ENCODE peak calls at places on chromosomes 2 and 18, in nine cellular contexts. One of them, this sample, is unnamed.

GRCh38 chr2:176114120-176114929 is 2.3 kb upstream of the HOXD10 start:
- DNase-seq in activated naive CD4-positive, alpha-beta T cell: no peak
- DNase-seq in transverse colon: no peak
- DNase-seq in GM13976: no peak
- DNase-seq in islet precursor cell: no peak
- DNase-seq in HCT116: no peak
- DNase-seq in ureter: peak
- DNase-seq in HTR-8/SVneo: no peak
- DNase-seq in activated CD4-positive, alpha-beta T cell treated with anti-CD3 and anti-CD28 coated beads for 4 hours: no peak
- DNase-seq in this sample: no peak

GRCh38 chr2:41782306-41783158 is 265.3 kb upstream of the PKDCC start:
- DNase-seq in HCT116: peak
- DNase-seq in transverse colon: peak
- DNase-seq in ureter: no peak
- DNase-seq in GM13976: peak
- DNase-seq in activated CD4-positive, alpha-beta T cell treated with anti-CD3 and anti-CD28 coated beads for 4 hours: no peak
- DNase-seq in HTR-8/SVneo: peak
- DNase-seq in activated naive CD4-positive, alpha-beta T cell: no peak
- DNase-seq in islet precursor cell: no peak
- DNase-seq in this sample: peak

GRCh38 chr2:108855194-108855593 is 68.6 kb downstream of the CCDC138 start:
- DNase-seq in GM13976: no peak
- DNase-seq in HCT116: no peak
- DNase-seq in islet precursor cell: no peak
- DNase-seq in ureter: no peak
- DNase-seq in transverse colon: no peak
- DNase-seq in activated CD4-positive, alpha-beta T cell treated with anti-CD3 and anti-CD28 coated beads for 4 hours: no peak
- DNase-seq in activated naive CD4-positive, alpha-beta T cell: no peak
- DNase-seq in HTR-8/SVneo: peak
- DNase-seq in this sample: no peak

GRCh38 chr18:8081872-8082553 is 514.9 kb downstream of the PTPRM start:
- DNase-seq in HCT116: no peak
- DNase-seq in activated CD4-positive, alpha-beta T cell treated with anti-CD3 and anti-CD28 coated beads for 4 hours: no peak
- DNase-seq in islet precursor cell: no peak
- DNase-seq in activated naive CD4-positive, alpha-beta T cell: no peak
- DNase-seq in ureter: no peak
- DNase-seq in transverse colon: no peak
- DNase-seq in HTR-8/SVneo: no peak
- DNase-seq in GM13976: no peak
- DNase-seq in this sample: no peak

GRCh38 chr2:218806346-218806978 is 24.5 kb downstream of the CYP27A1 start:
- DNase-seq in transverse colon: peak
- DNase-seq in activated CD4-positive, alpha-beta T cell treated with anti-CD3 and anti-CD28 coated beads for 4 hours: no peak
- DNase-seq in HTR-8/SVneo: peak
- DNase-seq in GM13976: no peak
- DNase-seq in activated naive CD4-positive, alpha-beta T cell: no peak
- DNase-seq in HCT116: no peak
- DNase-seq in ureter: peak
- DNase-seq in islet precursor cell: no peak
- DNase-seq in this sample: peak

GRCh38 chr2:53437371-53437770 is 330.2 kb upstream of the CHAC2 start:
- DNase-seq in HCT116: no peak
- DNase-seq in activated naive CD4-positive, alpha-beta T cell: no peak
- DNase-seq in transverse colon: no peak
- DNase-seq in activated CD4-positive, alpha-beta T cell treated with anti-CD3 and anti-CD28 coated beads for 4 hours: no peak
- DNase-seq in GM13976: no peak
- DNase-seq in ureter: no peak
- DNase-seq in HTR-8/SVneo: no peak
- DNase-seq in islet precursor cell: no peak
- DNase-seq in this sample: no peak

GRCh38 chr18:10094154-10094553 is 180.3 kb downstream of the VAPA start:
- DNase-seq in ureter: no peak
- DNase-seq in transverse colon: no peak
- DNase-seq in islet precursor cell: no peak
- DNase-seq in activated naive CD4-positive, alpha-beta T cell: no peak
- DNase-seq in activated CD4-positive, alpha-beta T cell treated with anti-CD3 and anti-CD28 coated beads for 4 hours: no peak
- DNase-seq in HTR-8/SVneo: no peak
- DNase-seq in GM13976: no peak
- DNase-seq in HCT116: no peak
- DNase-seq in this sample: peak

GRCh38 chr2:205364261-205364660 is 318.0 kb upstream of the NRP2 start:
- DNase-seq in GM13976: no peak
- DNase-seq in transverse colon: no peak
- DNase-seq in HCT116: no peak
- DNase-seq in ureter: no peak
- DNase-seq in activated CD4-positive, alpha-beta T cell treated with anti-CD3 and anti-CD28 coated beads for 4 hours: no peak
- DNase-seq in HTR-8/SVneo: no peak
- DNase-seq in islet precursor cell: no peak
- DNase-seq in activated naive CD4-positive, alpha-beta T cell: no peak
- DNase-seq in this sample: no peak

GRCh38 chr2:235170536-235171510 is 219.0 kb downstream of the SH3BP4 start:
- DNase-seq in HTR-8/SVneo: peak
- DNase-seq in HCT116: peak
- DNase-seq in ureter: no peak
- DNase-seq in activated naive CD4-positive, alpha-beta T cell: no peak
- DNase-seq in activated CD4-positive, alpha-beta T cell treated with anti-CD3 and anti-CD28 coated beads for 4 hours: no peak
- DNase-seq in islet precursor cell: peak
- DNase-seq in transverse colon: peak
- DNase-seq in GM13976: no peak
- DNase-seq in this sample: peak

GRCh38 chr18:30457156-30457555 is 585.4 kb downstream of the DSC3 start:
- DNase-seq in HTR-8/SVneo: no peak
- DNase-seq in HCT116: peak
- DNase-seq in ureter: no peak
- DNase-seq in islet precursor cell: no peak
- DNase-seq in activated naive CD4-positive, alpha-beta T cell: no peak
- DNase-seq in activated CD4-positive, alpha-beta T cell treated with anti-CD3 and anti-CD28 coated beads for 4 hours: no peak
- DNase-seq in GM13976: no peak
- DNase-seq in transverse colon: no peak
- DNase-seq in this sample: no peak

GRCh38 chr2:47029737-47030524 is 114.3 kb upstream of the MCFD2 start:
- DNase-seq in ureter: no peak
- DNase-seq in transverse colon: no peak
- DNase-seq in islet precursor cell: no peak
- DNase-seq in HCT116: peak
- DNase-seq in activated CD4-positive, alpha-beta T cell treated with anti-CD3 and anti-CD28 coated beads for 4 hours: no peak
- DNase-seq in HTR-8/SVneo: no peak
- DNase-seq in GM13976: no peak
- DNase-seq in activated naive CD4-positive, alpha-beta T cell: no peak
- DNase-seq in this sample: peak

GRCh38 chr2:6027066-6027465 is 334.9 kb downstream of the SOX11 start:
- DNase-seq in transverse colon: no peak
- DNase-seq in activated CD4-positive, alpha-beta T cell treated with anti-CD3 and anti-CD28 coated beads for 4 hours: no peak
- DNase-seq in activated naive CD4-positive, alpha-beta T cell: no peak
- DNase-seq in GM13976: no peak
- DNase-seq in ureter: no peak
- DNase-seq in islet precursor cell: peak
- DNase-seq in HCT116: no peak
- DNase-seq in HTR-8/SVneo: no peak
- DNase-seq in this sample: no peak

GRCh38 chr2:11355194-11356053 is 11.0 kb upstream of the ROCK2 start:
- DNase-seq in activated CD4-positive, alpha-beta T cell treated with anti-CD3 and anti-CD28 coated beads for 4 hours: no peak
- DNase-seq in activated naive CD4-positive, alpha-beta T cell: no peak
- DNase-seq in HTR-8/SVneo: no peak
- DNase-seq in transverse colon: no peak
- DNase-seq in islet precursor cell: no peak
- DNase-seq in HCT116: no peak
- DNase-seq in ureter: no peak
- DNase-seq in GM13976: no peak
- DNase-seq in this sample: no peak

GRCh38 chr18:59343916-59344315 is 15.1 kb downstream of the LMAN1 start:
- DNase-seq in HCT116: no peak
- DNase-seq in activated naive CD4-positive, alpha-beta T cell: no peak
- DNase-seq in HTR-8/SVneo: no peak
- DNase-seq in ureter: no peak
- DNase-seq in islet precursor cell: no peak
- DNase-seq in transverse colon: no peak
- DNase-seq in activated CD4-positive, alpha-beta T cell treated with anti-CD3 and anti-CD28 coated beads for 4 hours: no peak
- DNase-seq in GM13976: no peak
- DNase-seq in this sample: no peak

GRCh38 chr2:73386342-73386868 is 769 bp downstream of the ALMS1 start:
- DNase-seq in HTR-8/SVneo: no peak
- DNase-seq in activated naive CD4-positive, alpha-beta T cell: no peak
- DNase-seq in GM13976: no peak
- DNase-seq in ureter: no peak
- DNase-seq in islet precursor cell: no peak
- DNase-seq in activated CD4-positive, alpha-beta T cell treated with anti-CD3 and anti-CD28 coated beads for 4 hours: no peak
- DNase-seq in transverse colon: no peak
- DNase-seq in HCT116: no peak
- DNase-seq in this sample: no peak

GRCh38 chr2:3023531-3023930 is 354.1 kb downstream of the EIPR1 start:
- DNase-seq in activated naive CD4-positive, alpha-beta T cell: no peak
- DNase-seq in transverse colon: no peak
- DNase-seq in islet precursor cell: no peak
- DNase-seq in ureter: no peak
- DNase-seq in HCT116: no peak
- DNase-seq in activated CD4-positive, alpha-beta T cell treated with anti-CD3 and anti-CD28 coated beads for 4 hours: no peak
- DNase-seq in HTR-8/SVneo: no peak
- DNase-seq in GM13976: no peak
- DNase-seq in this sample: no peak

GRCh38 chr18:59959079-59959478 is 59.3 kb downstream of the PMAIP1 start:
- DNase-seq in HTR-8/SVneo: no peak
- DNase-seq in ureter: no peak
- DNase-seq in activated CD4-positive, alpha-beta T cell treated with anti-CD3 and anti-CD28 coated beads for 4 hours: no peak
- DNase-seq in islet precursor cell: no peak
- DNase-seq in transverse colon: no peak
- DNase-seq in GM13976: no peak
- DNase-seq in activated naive CD4-positive, alpha-beta T cell: no peak
- DNase-seq in HCT116: peak
- DNase-seq in this sample: no peak

GRCh38 chr18:4510709-4511108 is 55.6 kb upstream of the DLGAP1 start:
- DNase-seq in activated CD4-positive, alpha-beta T cell treated with anti-CD3 and anti-CD28 coated beads for 4 hours: peak
- DNase-seq in HTR-8/SVneo: no peak
- DNase-seq in ureter: no peak
- DNase-seq in GM13976: peak
- DNase-seq in HCT116: no peak
- DNase-seq in transverse colon: no peak
- DNase-seq in activated naive CD4-positive, alpha-beta T cell: no peak
- DNase-seq in islet precursor cell: peak
- DNase-seq in this sample: no peak

GRCh38 chr2:215137741-215138340 is 585 bp downstream of the ABCA12 start:
- DNase-seq in islet precursor cell: no peak
- DNase-seq in ureter: no peak
- DNase-seq in HTR-8/SVneo: peak
- DNase-seq in transverse colon: no peak
- DNase-seq in activated naive CD4-positive, alpha-beta T cell: no peak
- DNase-seq in GM13976: no peak
- DNase-seq in activated CD4-positive, alpha-beta T cell treated with anti-CD3 and anti-CD28 coated beads for 4 hours: no peak
- DNase-seq in HCT116: peak
- DNase-seq in this sample: peak

GRCh38 chr2:176284451-176285049 is 15.3 kb downstream of the MTX2 start:
- DNase-seq in islet precursor cell: no peak
- DNase-seq in activated naive CD4-positive, alpha-beta T cell: no peak
- DNase-seq in ureter: no peak
- DNase-seq in transverse colon: no peak
- DNase-seq in activated CD4-positive, alpha-beta T cell treated with anti-CD3 and anti-CD28 coated beads for 4 hours: no peak
- DNase-seq in HTR-8/SVneo: no peak
- DNase-seq in GM13976: no peak
- DNase-seq in HCT116: no peak
- DNase-seq in this sample: no peak

GRCh38 chr18:70698574-70698973 is 409.7 kb downstream of the SOCS6 start:
- DNase-seq in ureter: no peak
- DNase-seq in activated CD4-positive, alpha-beta T cell treated with anti-CD3 and anti-CD28 coated beads for 4 hours: no peak
- DNase-seq in islet precursor cell: no peak
- DNase-seq in HCT116: no peak
- DNase-seq in HTR-8/SVneo: no peak
- DNase-seq in activated naive CD4-positive, alpha-beta T cell: no peak
- DNase-seq in GM13976: no peak
- DNase-seq in transverse colon: no peak
- DNase-seq in this sample: no peak

GRCh38 chr18:32271649-32272324 is 81.9 kb downstream of the MEP1B start:
- DNase-seq in HTR-8/SVneo: peak
- DNase-seq in GM13976: peak
- DNase-seq in transverse colon: peak
- DNase-seq in activated naive CD4-positive, alpha-beta T cell: no peak
- DNase-seq in activated CD4-positive, alpha-beta T cell treated with anti-CD3 and anti-CD28 coated beads for 4 hours: no peak
- DNase-seq in ureter: no peak
- DNase-seq in islet precursor cell: no peak
- DNase-seq in HCT116: peak
- DNase-seq in this sample: peak

GRCh38 chr2:162123806-162124758 is 28.0 kb downstream of the GCG start:
- DNase-seq in ureter: no peak
- DNase-seq in GM13976: peak
- DNase-seq in transverse colon: no peak
- DNase-seq in activated naive CD4-positive, alpha-beta T cell: no peak
- DNase-seq in islet precursor cell: no peak
- DNase-seq in activated CD4-positive, alpha-beta T cell treated with anti-CD3 and anti-CD28 coated beads for 4 hours: no peak
- DNase-seq in HCT116: peak
- DNase-seq in HTR-8/SVneo: no peak
- DNase-seq in this sample: no peak

GRCh38 chr2:226934546-226935243 is 98.8 kb downstream of the RHBDD1 start:
- DNase-seq in HTR-8/SVneo: no peak
- DNase-seq in activated CD4-positive, alpha-beta T cell treated with anti-CD3 and anti-CD28 coated beads for 4 hours: no peak
- DNase-seq in islet precursor cell: no peak
- DNase-seq in transverse colon: no peak
- DNase-seq in HCT116: no peak
- DNase-seq in ureter: no peak
- DNase-seq in activated naive CD4-positive, alpha-beta T cell: no peak
- DNase-seq in GM13976: no peak
- DNase-seq in this sample: no peak

GRCh38 chr2:109352898-109353689 is 224.1 kb downstream of the SH3RF3 start:
- DNase-seq in HTR-8/SVneo: no peak
- DNase-seq in transverse colon: no peak
- DNase-seq in islet precursor cell: peak
- DNase-seq in HCT116: no peak
- DNase-seq in activated naive CD4-positive, alpha-beta T cell: no peak
- DNase-seq in activated CD4-positive, alpha-beta T cell treated with anti-CD3 and anti-CD28 coated beads for 4 hours: no peak
- DNase-seq in ureter: peak
- DNase-seq in GM13976: no peak
- DNase-seq in this sample: no peak

GRCh38 chr2:236691799-236692167 is 122.2 kb downstream of the ACKR3 start:
- DNase-seq in activated naive CD4-positive, alpha-beta T cell: no peak
- DNase-seq in transverse colon: no peak
- DNase-seq in HTR-8/SVneo: peak
- DNase-seq in HCT116: no peak
- DNase-seq in activated CD4-positive, alpha-beta T cell treated with anti-CD3 and anti-CD28 coated beads for 4 hours: no peak
- DNase-seq in islet precursor cell: peak
- DNase-seq in ureter: no peak
- DNase-seq in GM13976: no peak
- DNase-seq in this sample: no peak

GRCh38 chr2:168848220-168848619 is 42.0 kb downstream of the SPC25 start:
- DNase-seq in activated naive CD4-positive, alpha-beta T cell: no peak
- DNase-seq in activated CD4-positive, alpha-beta T cell treated with anti-CD3 and anti-CD28 coated beads for 4 hours: no peak
- DNase-seq in HCT116: no peak
- DNase-seq in ureter: no peak
- DNase-seq in GM13976: no peak
- DNase-seq in HTR-8/SVneo: no peak
- DNase-seq in islet precursor cell: no peak
- DNase-seq in transverse colon: no peak
- DNase-seq in this sample: no peak

GRCh38 chr18:72808688-72809087 is 59.1 kb downstream of the NETO1 start:
- DNase-seq in activated CD4-positive, alpha-beta T cell treated with anti-CD3 and anti-CD28 coated beads for 4 hours: no peak
- DNase-seq in ureter: no peak
- DNase-seq in activated naive CD4-positive, alpha-beta T cell: no peak
- DNase-seq in HTR-8/SVneo: no peak
- DNase-seq in GM13976: no peak
- DNase-seq in islet precursor cell: no peak
- DNase-seq in transverse colon: no peak
- DNase-seq in HCT116: no peak
- DNase-seq in this sample: no peak

GRCh38 chr18:62877448-62878221 is 162.3 kb downstream of the PHLPP1 start:
- DNase-seq in GM13976: no peak
- DNase-seq in islet precursor cell: peak
- DNase-seq in HCT116: no peak
- DNase-seq in HTR-8/SVneo: peak
- DNase-seq in activated naive CD4-positive, alpha-beta T cell: no peak
- DNase-seq in transverse colon: no peak
- DNase-seq in activated CD4-positive, alpha-beta T cell treated with anti-CD3 and anti-CD28 coated beads for 4 hours: no peak
- DNase-seq in ureter: no peak
- DNase-seq in this sample: no peak

GRCh38 chr2:195364015-195364965 is 292.7 kb upstream of the SLC39A10 start:
- DNase-seq in GM13976: no peak
- DNase-seq in HTR-8/SVneo: peak
- DNase-seq in activated naive CD4-positive, alpha-beta T cell: no peak
- DNase-seq in transverse colon: no peak
- DNase-seq in ureter: no peak
- DNase-seq in activated CD4-positive, alpha-beta T cell treated with anti-CD3 and anti-CD28 coated beads for 4 hours: no peak
- DNase-seq in islet precursor cell: no peak
- DNase-seq in HCT116: no peak
- DNase-seq in this sample: no peak

GRCh38 chr2:101120124-101120996 is 30.8 kb downstream of the TBC1D8 start:
- DNase-seq in HTR-8/SVneo: peak
- DNase-seq in islet precursor cell: peak
- DNase-seq in GM13976: no peak
- DNase-seq in activated naive CD4-positive, alpha-beta T cell: no peak
- DNase-seq in ureter: peak
- DNase-seq in HCT116: peak
- DNase-seq in activated CD4-positive, alpha-beta T cell treated with anti-CD3 and anti-CD28 coated beads for 4 hours: no peak
- DNase-seq in transverse colon: peak
- DNase-seq in this sample: peak

This sample was measured in PC-9.